ENCODE peak calls at places on chromosomes 11 and 22, in nine cellular contexts. X is body of pancreas, N is A549, B is H1, Q is IMR-90, Y is stomach, F is breast epithelium, C is ovary, E is sigmoid colon. A is an unnamed sample.

GRCh38 chr11:125168875-125169537 is 4.5 kb downstream of the PKNOX2 start:
- DNase-seq in Y (no peak), N (no peak), E (no peak), F (no peak), X (peak; percentile 34), C (peak; percentile 17), Q (peak; percentile 31), B (no peak), A (no peak)

GRCh38 chr11:28834877-28835276 is 726.7 kb downstream of the METTL15 start:
- DNase-seq in Q (peak; percentile 97), E (no peak), B (no peak), C (no peak), X (no peak), N (peak; percentile 74), Y (no peak), F (no peak), A (no peak)

GRCh38 chr22:50089231-50090140 is at the start of gene MOV10L1:
- DNase-seq in E (no peak), N (no peak), Q (no peak), C (peak; percentile 30), F (no peak), B (no peak), Y (no peak), X (no peak), A (no peak)

GRCh38 chr11:126646701-126647209 is 291.3 kb downstream of the ST3GAL4 start:
- DNase-seq in N (no peak), F (no peak), B (no peak), Y (no peak), Q (peak; percentile 44), C (no peak), X (no peak), E (no peak), A (no peak)

GRCh38 chr22:48414662-48415061 is 1413.0 kb downstream of the BRD1 start:
- DNase-seq in N (no peak), X (no peak), E (no peak), F (peak; percentile 25), Q (no peak), B (no peak), C (no peak), Y (no peak), A (no peak)

GRCh38 chr11:63274776-63275175 is 31.4 kb upstream of the SLC22A25 start:
- DNase-seq in F (no peak), E (no peak), B (no peak), X (no peak), N (peak; percentile 35), C (no peak), Y (no peak), Q (no peak), A (no peak)

GRCh38 chr22:36563001-36563400 is 34.0 kb upstream of the EIF3D start:
- DNase-seq in Q (no peak), X (no peak), B (no peak), F (no peak), N (no peak), Y (no peak), E (no peak), C (no peak), A (no peak)

GRCh38 chr11:15446929-15447328 is 332.2 kb downstream of the INSC start:
- DNase-seq in F (no peak), B (no peak), C (no peak), Q (no peak), Y (no peak), N (no peak), X (no peak), E (no peak), A (no peak)

DNA sequence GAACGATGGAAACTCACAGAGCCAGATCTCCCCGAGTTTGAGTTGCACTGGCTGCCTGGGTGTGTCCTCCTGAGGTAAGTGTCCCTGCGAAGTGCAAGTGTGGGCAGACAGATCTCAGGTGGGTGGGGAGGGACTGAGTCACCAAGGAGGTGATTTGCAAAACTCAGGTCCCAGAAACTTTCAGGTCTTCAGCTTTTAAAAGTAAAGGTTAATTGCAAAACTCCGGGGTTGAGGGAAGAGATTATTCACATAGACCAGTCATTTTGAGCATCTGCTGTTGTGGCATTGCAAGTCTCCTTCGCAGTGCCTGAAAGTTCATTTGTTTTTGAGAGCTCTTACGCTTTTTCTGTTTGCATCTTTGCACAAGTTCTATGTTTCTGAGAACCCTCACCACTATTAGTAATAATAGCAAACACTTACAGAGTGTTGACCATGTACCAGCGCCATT is 7.1 kb downstream of the CD44 start:
- DNase-seq in Y (no peak), B (no peak), Q (no peak), N (no peak), X (no peak), C (no peak), F (no peak), E (no peak), A (no peak)
- TF ChIP-seq POLR2A in Y (no peak), B (no peak), Q (no peak), N (no peak), X (no peak), C (no peak), F (no peak), E (no peak), A (no peak)

DNA sequence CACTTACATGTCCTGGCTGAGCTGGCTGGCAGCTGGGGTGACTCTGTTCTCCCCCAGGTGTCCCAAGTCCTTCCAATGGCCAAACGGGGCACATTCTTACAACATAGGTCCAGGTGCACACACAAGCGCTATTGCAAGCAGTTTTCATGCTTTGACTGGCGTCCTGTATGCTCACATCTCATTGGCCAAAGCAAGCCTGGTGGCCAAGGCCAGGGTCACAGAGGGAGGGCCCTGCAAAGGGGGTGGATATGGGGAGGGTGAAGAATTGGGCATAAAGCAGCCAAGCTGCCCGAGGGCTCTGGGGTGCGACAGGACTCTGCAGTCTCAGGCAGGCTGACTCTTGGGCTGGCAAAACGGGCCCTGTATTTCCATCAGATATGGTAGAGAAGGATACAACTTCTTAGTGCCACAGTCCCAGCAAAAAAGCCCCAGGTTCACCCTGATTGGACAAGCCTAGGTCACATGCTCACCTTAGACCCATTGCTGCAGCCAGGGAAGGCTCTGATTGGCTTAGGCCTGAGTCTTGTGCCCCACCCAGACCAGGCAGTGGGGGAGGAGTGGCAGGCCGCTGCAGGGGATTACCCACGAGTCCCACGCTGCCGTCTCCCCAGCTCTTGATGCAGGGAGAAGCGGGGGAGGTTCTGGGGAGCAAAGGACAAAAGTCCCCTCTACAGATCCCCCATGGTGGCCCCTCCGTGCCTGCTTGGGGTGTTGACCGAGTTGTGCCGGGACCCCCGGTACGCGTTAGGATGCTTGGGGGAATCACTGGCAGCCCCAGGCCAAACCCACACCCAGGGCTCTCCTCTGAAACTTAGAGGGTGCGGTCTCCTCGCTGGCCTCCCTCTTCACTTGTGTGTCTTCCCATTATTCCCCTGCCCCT is 110.8 kb downstream of the ARHGAP8 start:
- DNase-seq in F (no peak), Y (no peak), X (no peak), C (no peak), Q (no peak), B (no peak), E (no peak), N (no peak), A (no peak)
- H3K27ac ChIP-seq in F (no peak overlapping the region), Y (no peak overlapping the region), X (no peak overlapping the region), C (no peak overlapping the region), Q (no peak overlapping the region), B (no peak overlapping the region), E (no peak overlapping the region), N (no peak overlapping the region), A (no peak overlapping the region)

DNA sequence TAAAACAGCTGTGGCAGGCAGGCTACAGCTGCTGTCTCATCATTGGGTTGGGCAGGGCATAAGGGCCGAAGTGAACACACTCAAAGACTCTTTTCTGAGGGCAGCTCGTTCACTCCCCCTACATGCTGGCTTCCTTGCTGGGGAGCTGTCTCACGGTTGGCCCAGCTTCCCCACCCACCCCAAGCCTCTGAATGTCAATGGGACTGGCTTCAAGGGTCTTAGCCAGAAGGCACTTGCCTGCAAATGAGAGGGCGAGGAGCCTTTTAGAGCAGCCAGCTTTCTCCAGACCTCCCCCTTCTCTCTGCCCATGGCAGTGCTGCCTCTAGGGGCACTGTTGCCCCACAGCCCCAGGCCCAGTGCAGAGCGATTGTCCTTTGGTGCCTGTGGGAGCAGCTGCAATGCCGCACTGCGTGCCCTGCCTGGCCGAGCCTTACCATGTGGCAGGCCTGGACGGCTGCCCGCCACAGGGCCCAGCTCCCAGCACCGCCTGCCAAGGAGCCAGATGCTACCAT is 94.7 kb upstream of the RASSF10 start:
- DNase-seq in C (no peak), Q (peak; percentile 33), B (peak; percentile 87), F (no peak), X (peak; percentile 95), Y (no peak), N (peak; percentile 31), E (peak; percentile 92), A (peak; percentile 90)
- H3K4me1 ChIP-seq in C (peaks cover 2% of the 10 kb centered on the region), Q (peaks cover 4% of the 10 kb centered on the region), B (peaks cover 12% of the 10 kb centered on the region), F (no peaks in the 10 kb centered on the region), X (peaks cover 14% of the 10 kb centered on the region), Y (no peaks in the 10 kb centered on the region), N (no peaks in the 10 kb centered on the region), E (peaks cover 18% of the 10 kb centered on the region), A (peaks cover 14% of the 10 kb centered on the region)

GRCh38 chr11:20093775-20094174 is 66.5 kb downstream of the DBX1 start:
- DNase-seq in Y (no peak), Q (peak; percentile 73), N (no peak), F (no peak), X (no peak), C (no peak), B (no peak), E (no peak), A (no peak)

GRCh38 chr11:20102393-20102792 is 57.9 kb downstream of the DBX1 start:
- DNase-seq in X (no peak), Q (no peak), E (no peak), F (no peak), B (no peak), C (no peak), Y (no peak), N (no peak), A (no peak)

GRCh38 chr11:20099527-20099926 is 60.7 kb downstream of the DBX1 start:
- DNase-seq in B (no peak), C (no peak), N (no peak), Q (no peak), E (no peak), Y (no peak), X (no peak), F (no peak), A (no peak)

GRCh38 chr11:20095189-20095588 is 65.1 kb downstream of the DBX1 start:
- DNase-seq in N (no peak), C (no peak), B (no peak), X (no peak), F (no peak), Q (no peak), Y (no peak), E (no peak), A (no peak)

DNA sequence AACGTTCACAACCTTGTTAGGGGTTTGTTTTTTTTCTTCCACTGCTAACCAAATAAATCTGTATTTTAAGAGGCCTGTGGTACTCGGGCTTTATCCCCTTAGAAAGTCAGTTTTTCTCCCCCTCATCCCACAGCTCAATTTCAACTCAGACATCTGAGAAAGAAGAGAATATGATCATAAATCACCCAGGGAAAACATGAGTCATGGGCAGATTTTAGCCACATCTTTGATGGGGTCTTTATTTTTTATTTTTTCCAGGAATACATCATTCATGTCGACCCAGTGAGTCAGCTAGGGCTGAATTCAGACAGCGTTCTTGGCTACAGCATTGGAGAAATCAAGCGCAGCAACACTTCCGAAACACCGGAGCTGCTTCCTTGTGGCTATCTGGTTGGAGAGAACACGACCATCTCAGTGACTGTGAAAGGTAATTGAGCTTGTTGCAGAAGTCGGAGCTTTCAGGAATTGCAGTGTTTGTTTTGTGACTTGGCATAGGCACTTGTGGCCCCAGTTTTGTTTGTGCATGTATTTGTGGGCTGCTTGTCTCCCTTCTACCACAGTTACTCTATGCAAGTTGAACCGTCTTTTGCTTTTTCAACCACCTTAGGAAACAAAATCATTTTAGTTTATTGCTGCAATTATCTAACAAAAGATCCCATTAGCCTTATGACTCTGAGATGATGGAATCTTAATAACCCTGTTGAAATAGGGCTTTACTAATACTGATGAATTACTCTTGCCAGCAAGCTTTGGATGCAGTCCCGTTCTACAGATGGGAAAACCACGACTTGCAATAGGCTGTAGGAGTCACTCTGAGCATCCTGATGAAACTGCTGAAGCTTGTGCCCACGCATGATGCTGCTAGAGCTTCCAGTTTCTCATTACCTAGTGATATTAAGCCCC is 62.7 kb downstream of the DBX1 start:
- DNase-seq in Y (no peak), B (no peak), E (no peak), X (no peak), N (no peak), C (no peak), Q (peak; percentile 93), F (no peak), A (no peak)
- TF ChIP-seq POLR2A in Y (no peak), B (no peak), E (no peak), X (no peak), N (no peak), C (no peak), Q (no peak), F (no peak), A (no peak)